ENCODE peak calls at places on chromosomes 13 and 19, in six cellular contexts. I, G, N, E, D and Q are unnamed samples.

GRCh38 chr13:92802776-92803175 is 423.8 kb upstream of the GPC6 start:
- DNase-seq in I (no peak), N (no peak), E (no peak), D (no peak), G (no peak), Q (no peak)

GRCh38 chr19:2636142-2636896 is 66.2 kb downstream of the GNG7 start:
- DNase-seq in N (no peak), E (no peak), G (no peak), I (no peak), D (no peak), Q (no peak)

GRCh38 chr13:74115138-74115537 is 19.1 kb downstream of the KLF12 start:
- DNase-seq in N (no peak), E (no peak), D (no peak), I (no peak), G (no peak), Q (peak)

GRCh38 chr19:45498411-45499195 is at the start of gene PPM1N:
- DNase-seq in G (no peak), D (no peak), E (peak), I (peak), N (peak), Q (peak)

GRCh38 chr13:40377783-40378182 is 288.7 kb downstream of the FOXO1 start:
- DNase-seq in I (no peak), N (no peak), D (no peak), G (no peak), E (no peak), Q (no peak)

GRCh38 chr13:38804536-38804935 is 117.7 kb downstream of the FREM2 start:
- DNase-seq in D (no peak), E (no peak), G (no peak), I (no peak), N (no peak), Q (no peak)

GRCh38 chr19:7622933-7623685 is 6.2 kb downstream of the XAB2 start:
- DNase-seq in G (no peak), D (no peak), I (no peak), N (no peak), E (no peak), Q (no peak)

GRCh38 chr13:74203576-74203975 is 69.4 kb upstream of the KLF12 start:
- DNase-seq in I (no peak), D (no peak), N (no peak), G (no peak), E (no peak), Q (peak)